ENCODE peak calls at places on chromosome 21, in five cellular contexts. O is stimulated activated CD8-positive, alpha-beta memory T cell treated with anti-CD3 and anti-CD28 coated beads, Interleukin-7, amount 100 ng/mL, for 1 hour; F is mesothelial cell of epicardium; G is endothelial cell; S is coronary artery. C is an unnamed sample.
A peak's percentile ranks its signal among the peaks of the same experiment; 100 is the strongest.

GRCh38 chr21:39014751-39015150 is 168.5 kb downstream of the PSMG1 start:
- DNase-seq in O (no peak), F (no peak), G (no peak), S (no peak), C (no peak)

GRCh38 chr21:39610705-39611104 is 2.0 kb upstream of the B3GALT5 start:
- DNase-seq in O (no peak), F (no peak), G (no peak), S (no peak), C (no peak)

GRCh38 chr21:43362928-43363314 is 64.0 kb downstream of the SIK1 start:
- DNase-seq in O (no peak), F (no peak), G (no peak), S (no peak), C (no peak)

GRCh38 chr21:45256021-45256911 is 31.4 kb downstream of the POFUT2 start:
- DNase-seq in O (no peak), F (no peak), G (no peak), S (peak; percentile 54), C (no peak)

GRCh38 chr21:44817506-44817880 is 369 bp downstream of the SUMO3 start:
- DNase-seq in O (peak; percentile 90), F (peak; percentile 86), G (peak; percentile 89), S (peak; percentile 92), C (no peak)

GRCh38 chr21:28783641-28784185 is 209.0 kb downstream of the LTN1 start:
- DNase-seq in O (no peak), F (no peak), G (no peak), S (no peak), C (no peak)

GRCh38 chr21:26490771-26491170 is 82.3 kb downstream of the CYYR1 start:
- DNase-seq in O (no peak), F (no peak), G (no peak), S (no peak), C (no peak)

GRCh38 chr21:33367309-33367973 is 35.8 kb upstream of the IFNGR2 start:
- DNase-seq in O (no peak), F (no peak), G (no peak), S (no peak), C (no peak)

GRCh38 chr21:35491920-35492678 is 443.0 kb upstream of the RUNX1 start:
- DNase-seq in O (no peak), F (no peak), G (no peak), S (no peak), C (no peak)

GRCh38 chr21:44866780-44867179 is 6.7 kb downstream of the PTTG1IP start:
- DNase-seq in O (no peak), F (no peak), G (no peak), S (no peak), C (no peak)

GRCh38 chr21:36910581-36911307 is 55.7 kb downstream of the HLCS start:
- DNase-seq in O (no peak), F (no peak), G (no peak), S (no peak), C (no peak)

GRCh38 chr21:44375281-44375651 is 21.8 kb downstream of the TRPM2 start:
- DNase-seq in O (no peak), F (no peak), G (no peak), S (peak; percentile 58), C (no peak)

GRCh38 chr21:35342440-35342839 is 293.3 kb upstream of the RUNX1 start:
- DNase-seq in O (no peak), F (no peak), G (no peak), S (no peak), C (no peak)

GRCh38 chr21:45347712-45348477 is 57.1 kb upstream of the COL18A1 start:
- DNase-seq in O (no peak), F (no peak), G (no peak), S (no peak), C (no peak)

GRCh38 chr21:40490408-40490807 is 356.6 kb downstream of the DSCAM start:
- DNase-seq in O (no peak), F (no peak), G (no peak), S (no peak), C (no peak)

GRCh38 chr21:15688809-15689208 is 41.0 kb upstream of the USP25 start:
- DNase-seq in O (no peak), F (no peak), G (no peak), S (no peak), C (no peak)

GRCh38 chr21:43778469-43779335 is 2.6 kb upstream of the CSTB start:
- DNase-seq in O (no peak), F (no peak), G (no peak), S (no peak), C (no peak)

GRCh38 chr21:16125274-16125673 is 395.5 kb downstream of the USP25 start:
- DNase-seq in O (no peak), F (no peak), G (no peak), S (no peak), C (no peak)

GRCh38 chr21:16420086-16420724 is 690.4 kb downstream of the USP25 start:
- DNase-seq in O (no peak), F (no peak), G (peak; percentile 14), S (no peak), C (peak; percentile 58)

GRCh38 chr21:34592120-34592561 is 22.8 kb downstream of the RCAN1 start:
- DNase-seq in O (no peak), F (no peak), G (no peak), S (no peak), C (no peak)

GRCh38 chr21:37061926-37062591 is 10.8 kb downstream of the PIGP start:
- DNase-seq in O (no peak), F (no peak), G (no peak), S (no peak), C (no peak)

GRCh38 chr21:17550671-17551308 is 37.9 kb downstream of the CXADR start:
- DNase-seq in O (no peak), F (no peak), G (no peak), S (no peak), C (no peak)

GRCh38 chr21:38880578-38880966 is 74.8 kb downstream of the ETS2 start:
- DNase-seq in O (no peak), F (no peak), G (no peak), S (no peak), C (no peak)

GRCh38 chr21:34227386-34227852 is 136.4 kb upstream of the KCNE2 start:
- DNase-seq in O (no peak), F (no peak), G (no peak), S (no peak), C (no peak)

GRCh38 chr21:36854391-36854790 is 112.1 kb downstream of the HLCS start:
- DNase-seq in O (no peak), F (no peak), G (peak; percentile 70), S (no peak), C (no peak)

GRCh38 chr21:31630062-31630711 is 29.3 kb upstream of the SOD1 start:
- DNase-seq in O (no peak), F (no peak), G (no peak), S (no peak), C (no peak)

GRCh38 chr21:35149698-35150097 is 100.6 kb upstream of the RUNX1 start:
- DNase-seq in O (no peak), F (no peak), G (no peak), S (no peak), C (no peak)

GRCh38 chr21:35367558-35367957 is 318.5 kb upstream of the RUNX1 start:
- DNase-seq in O (no peak), F (no peak), G (no peak), S (no peak), C (no peak)

C was measured in NCI-H2081 treated with DMSO at 0.1 percent for 48 hours.